ENCODE peak calls at places on chromosomes 11 and 22, in nine cellular contexts. R is activated naive CD4-positive, alpha-beta T cell treated with anti-CD3 and anti-CD28 coated beads for 36 hours; L is heart left ventricle; K is neural crest cell; G is NCI-H2171; N is NCI-H1048; M is myocyte; I is fibroblast of lung; U is tibial nerve. P is an unnamed sample.

GRCh38 chr11:75851203-75851602 is 36.2 kb downstream of the UVRAG start:
- DNase-seq in R (no peak), L (no peak), K (no peak), G (no peak), N (no peak), M (no peak), I (no peak), U (no peak), P (no peak)

GRCh38 chr11:46452918-46453517 is 61.4 kb upstream of the CHRM4 start:
- DNase-seq in R (no peak), L (no peak), K (no peak), G (no peak), N (no peak), M (no peak), I (no peak), U (no peak), P (no peak)

GRCh38 chr11:36123353-36124220 is 165.6 kb downstream of the COMMD9 start:
- DNase-seq in R (no peak), L (no peak), K (no peak), G (no peak), N (no peak), M (peak), I (no peak), U (no peak), P (peak)

GRCh38 chr11:126433989-126434949 is 78.8 kb downstream of the ST3GAL4 start:
- DNase-seq in R (no peak), L (no peak), K (no peak), G (no peak), N (no peak), M (no peak), I (no peak), U (no peak), P (no peak)

GRCh38 chr22:27462190-27462589 is 339.4 kb downstream of the MN1 start:
- DNase-seq in R (no peak), L (no peak), K (peak), G (no peak), N (no peak), M (no peak), I (no peak), U (no peak), P (peak)

GRCh38 chr22:48187272-48187855 is 1424.9 kb downstream of the TBC1D22A start:
- DNase-seq in R (no peak), L (no peak), K (no peak), G (no peak), N (no peak), M (no peak), I (no peak), U (no peak), P (no peak)

GRCh38 chr11:131745405-131745804 is 375.0 kb downstream of the NTM start:
- DNase-seq in R (no peak), L (no peak), K (no peak), G (no peak), N (no peak), M (no peak), I (peak), U (no peak), P (peak)

GRCh38 chr11:29963796-29964195 is 53.0 kb downstream of the KCNA4 start:
- DNase-seq in R (no peak), L (no peak), K (no peak), G (no peak), N (no peak), M (no peak), I (no peak), U (no peak), P (no peak)

GRCh38 chr11:3121931-3122774 is 43.0 kb downstream of the OSBPL5 start:
- DNase-seq in R (no peak), L (peak), K (no peak), G (no peak), N (no peak), M (no peak), I (no peak), U (no peak), P (no peak)

GRCh38 chr11:117671370-117671769 is 125.6 kb downstream of the DSCAML1 start:
- DNase-seq in R (no peak), L (no peak), K (no peak), G (no peak), N (no peak), M (no peak), I (no peak), U (no peak), P (no peak)

GRCh38 chr11:35412285-35412684 is 7.1 kb downstream of the SLC1A2 start:
- DNase-seq in R (no peak), L (no peak), K (no peak), G (peak), N (no peak), M (peak), I (peak), U (no peak), P (peak)

GRCh38 chr11:114359342-114359741 is 41.0 kb downstream of the C11orf71 start:
- DNase-seq in R (no peak), L (no peak), K (no peak), G (no peak), N (no peak), M (no peak), I (peak), U (no peak), P (no peak)

GRCh38 chr11:119804698-119805097 is 75.7 kb upstream of the NECTIN1 start:
- DNase-seq in R (no peak), L (no peak), K (no peak), G (no peak), N (no peak), M (no peak), I (no peak), U (no peak), P (no peak)

GRCh38 chr11:17609536-17610401 is 62.7 kb downstream of the OTOG start:
- DNase-seq in R (no peak), L (no peak), K (no peak), G (no peak), N (no peak), M (no peak), I (no peak), U (no peak), P (no peak)

GRCh38 chr22:17772963-17773605 is 1.2 kb downstream of the BID start:
- DNase-seq in R (no peak), L (no peak), K (no peak), G (no peak), N (no peak), M (peak), I (peak), U (no peak), P (peak)

GRCh38 chr11:69576069-69576782 is 64.7 kb upstream of the CCND1 start:
- DNase-seq in R (no peak), L (no peak), K (no peak), G (no peak), N (no peak), M (no peak), I (no peak), U (no peak), P (no peak)

GRCh38 chr11:119361056-119361787 is 14.7 kb upstream of the MFRP start:
- DNase-seq in R (peak), L (peak), K (no peak), G (peak), N (no peak), M (peak), I (peak), U (no peak), P (peak)